ENCODE peak calls at places on chromosomes 4 and X, in ten cellular contexts. One of them, this sample, is unnamed. For H3K9me3, the result is how much of the 10 kb centered on the place peaks cover.

GRCh38 chr4:119626943-119627266 is 1.7 kb downstream of the PDE5A start:
- DNase-seq in kidney: no peak
- DNase-seq in naive thymus-derived CD4-positive, alpha-beta T cell: no peak
- DNase-seq in CD8-positive, alpha-beta T cell: no peak
- DNase-seq in DND-41: no peak
- DNase-seq in left ventricle myocardium inferior: no peak
- DNase-seq in Peyer's patch: no peak
- DNase-seq in ovary: no peak
- DNase-seq in heart left ventricle: no peak
- DNase-seq in H1: no peak
- DNase-seq in this sample: no peak

GRCh38 chr4:163476761-163477438 is 3.3 kb upstream of the TKTL2 start:
- DNase-seq in CD8-positive, alpha-beta T cell: no peak
- DNase-seq in ovary: no peak
- DNase-seq in naive thymus-derived CD4-positive, alpha-beta T cell: no peak
- DNase-seq in Peyer's patch: no peak
- DNase-seq in H1: no peak
- DNase-seq in left ventricle myocardium inferior: no peak
- DNase-seq in kidney: no peak
- DNase-seq in heart left ventricle: no peak
- DNase-seq in DND-41: no peak
- DNase-seq in this sample: no peak

GRCh38 chrX:3713225-3713936 is at the start of gene PRKX:
- DNase-seq in naive thymus-derived CD4-positive, alpha-beta T cell: peak
- DNase-seq in left ventricle myocardium inferior: peak
- DNase-seq in H1: peak
- DNase-seq in CD8-positive, alpha-beta T cell: peak
- DNase-seq in ovary: peak
- DNase-seq in kidney: peak
- DNase-seq in heart left ventricle: peak
- DNase-seq in Peyer's patch: peak
- DNase-seq in DND-41: peak
- DNase-seq in this sample: peak

GRCh38 chr4:28690890-28691289 is 1830.2 kb downstream of the STIM2 start:
- DNase-seq in Peyer's patch: no peak
- DNase-seq in naive thymus-derived CD4-positive, alpha-beta T cell: no peak
- DNase-seq in H1: no peak
- DNase-seq in CD8-positive, alpha-beta T cell: no peak
- DNase-seq in kidney: no peak
- DNase-seq in DND-41: no peak
- DNase-seq in left ventricle myocardium inferior: no peak
- DNase-seq in ovary: no peak
- DNase-seq in heart left ventricle: no peak
- DNase-seq in this sample: no peak

GRCh38 chr4:111269439-111269838 is 646.6 kb upstream of the PITX2 start:
- DNase-seq in DND-41: no peak
- DNase-seq in naive thymus-derived CD4-positive, alpha-beta T cell: no peak
- DNase-seq in heart left ventricle: no peak
- DNase-seq in ovary: no peak
- DNase-seq in H1: no peak
- DNase-seq in left ventricle myocardium inferior: no peak
- DNase-seq in Peyer's patch: no peak
- DNase-seq in kidney: no peak
- DNase-seq in CD8-positive, alpha-beta T cell: no peak
- DNase-seq in this sample: no peak

GRCh38 chr4:156584100-156584499 is 387.5 kb downstream of the PDGFC start:
- DNase-seq in kidney: no peak
- DNase-seq in H1: no peak
- DNase-seq in Peyer's patch: no peak
- DNase-seq in DND-41: no peak
- DNase-seq in naive thymus-derived CD4-positive, alpha-beta T cell: no peak
- DNase-seq in ovary: no peak
- DNase-seq in CD8-positive, alpha-beta T cell: no peak
- DNase-seq in heart left ventricle: no peak
- DNase-seq in left ventricle myocardium inferior: no peak
- DNase-seq in this sample: no peak

GRCh38 chr4:172762902-172763301 is 405.7 kb upstream of the GALNT7 start:
- DNase-seq in left ventricle myocardium inferior: no peak
- DNase-seq in CD8-positive, alpha-beta T cell: no peak
- DNase-seq in ovary: no peak
- DNase-seq in naive thymus-derived CD4-positive, alpha-beta T cell: no peak
- DNase-seq in H1: no peak
- DNase-seq in Peyer's patch: no peak
- DNase-seq in heart left ventricle: no peak
- DNase-seq in kidney: no peak
- DNase-seq in DND-41: no peak
- DNase-seq in this sample: no peak

GRCh38 chr4:10565166-10565780 is 108.0 kb upstream of the ZNF518B start:
- DNase-seq in DND-41: no peak
- DNase-seq in left ventricle myocardium inferior: no peak
- DNase-seq in CD8-positive, alpha-beta T cell: no peak
- DNase-seq in H1: no peak
- DNase-seq in heart left ventricle: no peak
- DNase-seq in naive thymus-derived CD4-positive, alpha-beta T cell: no peak
- DNase-seq in kidney: no peak
- DNase-seq in ovary: no peak
- DNase-seq in Peyer's patch: no peak
- DNase-seq in this sample: no peak

GRCh38 chrX:39470588-39471155 is 627.1 kb downstream of the BCOR start:
- DNase-seq in Peyer's patch: no peak
- DNase-seq in ovary: peak
- DNase-seq in heart left ventricle: peak
- DNase-seq in kidney: no peak
- DNase-seq in CD8-positive, alpha-beta T cell: no peak
- DNase-seq in left ventricle myocardium inferior: no peak
- DNase-seq in H1: no peak
- DNase-seq in DND-41: no peak
- DNase-seq in naive thymus-derived CD4-positive, alpha-beta T cell: no peak
- DNase-seq in this sample: no peak

GRCh38 chr4:26076000-26076587 is 162.1 kb downstream of the SMIM20 start:
- DNase-seq in H1: no peak
- DNase-seq in heart left ventricle: no peak
- DNase-seq in naive thymus-derived CD4-positive, alpha-beta T cell: no peak
- DNase-seq in CD8-positive, alpha-beta T cell: no peak
- DNase-seq in Peyer's patch: no peak
- DNase-seq in DND-41: no peak
- DNase-seq in left ventricle myocardium inferior: no peak
- DNase-seq in ovary: no peak
- DNase-seq in kidney: no peak
- DNase-seq in this sample: no peak

GRCh38 chr4:33649015-33649414 is 2595.3 kb downstream of the ARAP2 start:
- DNase-seq in naive thymus-derived CD4-positive, alpha-beta T cell: no peak
- DNase-seq in Peyer's patch: no peak
- DNase-seq in left ventricle myocardium inferior: no peak
- DNase-seq in DND-41: no peak
- DNase-seq in kidney: no peak
- DNase-seq in heart left ventricle: no peak
- DNase-seq in H1: no peak
- DNase-seq in CD8-positive, alpha-beta T cell: no peak
- DNase-seq in ovary: no peak
- DNase-seq in this sample: no peak

GRCh38 chrX:10769165-10769564 is 148.8 kb upstream of the MID1 start:
- DNase-seq in heart left ventricle: no peak
- DNase-seq in kidney: no peak
- DNase-seq in CD8-positive, alpha-beta T cell: no peak
- DNase-seq in naive thymus-derived CD4-positive, alpha-beta T cell: no peak
- DNase-seq in DND-41: no peak
- DNase-seq in ovary: no peak
- DNase-seq in H1: no peak
- DNase-seq in left ventricle myocardium inferior: no peak
- DNase-seq in Peyer's patch: no peak
- DNase-seq in this sample: no peak

GRCh38 chr4:56804551-56804950 is 16.9 kb downstream of the SPINK2 start:
- DNase-seq in CD8-positive, alpha-beta T cell: no peak
- DNase-seq in kidney: no peak
- DNase-seq in H1: no peak
- DNase-seq in DND-41: no peak
- DNase-seq in ovary: no peak
- DNase-seq in heart left ventricle: no peak
- DNase-seq in naive thymus-derived CD4-positive, alpha-beta T cell: no peak
- DNase-seq in left ventricle myocardium inferior: no peak
- DNase-seq in Peyer's patch: no peak
- DNase-seq in this sample: no peak
- H3K4me3 ChIP-seq in CD8-positive, alpha-beta T cell: no peak
- H3K4me3 ChIP-seq in kidney: no peak
- H3K4me3 ChIP-seq in H1: no peak
- H3K4me3 ChIP-seq in DND-41: no peak
- H3K4me3 ChIP-seq in ovary: no peak
- H3K4me3 ChIP-seq in heart left ventricle: no peak
- H3K4me3 ChIP-seq in naive thymus-derived CD4-positive, alpha-beta T cell: no peak
- H3K4me3 ChIP-seq in left ventricle myocardium inferior: no peak
- H3K4me3 ChIP-seq in Peyer's patch: no peak
- H3K4me3 ChIP-seq in this sample: no peak

DNA sequence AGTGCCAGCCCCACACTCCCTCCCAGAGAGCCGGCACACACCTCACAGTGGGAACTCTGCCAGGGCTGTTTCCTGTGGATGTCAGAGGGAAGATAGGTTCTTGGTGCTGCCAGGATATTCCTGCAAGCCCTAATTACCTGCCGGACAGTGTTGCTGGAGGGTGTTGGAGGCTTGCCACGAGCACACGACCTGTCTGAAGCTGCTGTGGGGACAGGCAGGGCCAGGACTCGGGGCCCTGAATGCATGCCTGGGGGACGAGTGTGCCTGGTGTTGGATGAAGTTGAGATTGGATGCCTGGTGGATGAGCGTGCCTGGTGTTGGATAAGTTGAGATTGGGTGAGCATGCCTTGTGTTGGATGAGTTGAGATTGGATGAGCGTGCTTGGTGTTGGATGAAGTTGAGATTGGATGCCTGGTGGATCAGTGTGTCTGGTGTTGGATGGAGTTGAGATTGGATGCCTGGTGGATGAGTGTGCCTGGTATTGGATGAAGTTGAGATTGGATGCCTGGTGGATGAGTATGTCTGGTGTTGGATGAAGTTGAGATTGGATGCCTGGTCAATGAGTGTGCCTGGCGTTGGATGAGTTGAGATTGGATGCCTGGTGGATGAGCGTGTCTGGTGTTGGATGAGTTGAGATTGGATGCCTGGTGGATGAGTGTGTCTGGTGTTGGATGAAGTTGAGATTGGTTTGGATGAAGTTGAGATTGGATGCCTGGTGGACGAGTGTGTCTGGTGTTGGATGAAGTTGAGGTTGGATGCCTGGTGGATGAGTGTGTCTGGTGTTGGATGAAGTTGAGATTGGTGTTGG is 23.2 kb upstream of the UVSSA start:
- DNase-seq in DND-41: no peak
- DNase-seq in kidney: peak
- DNase-seq in left ventricle myocardium inferior: no peak
- DNase-seq in H1: no peak
- DNase-seq in naive thymus-derived CD4-positive, alpha-beta T cell: no peak
- DNase-seq in heart left ventricle: no peak
- DNase-seq in CD8-positive, alpha-beta T cell: no peak
- DNase-seq in Peyer's patch: no peak
- DNase-seq in ovary: no peak
- DNase-seq in this sample: no peak
- H3K27ac ChIP-seq in DND-41: no peak
- H3K27ac ChIP-seq in kidney: no peak
- H3K27ac ChIP-seq in left ventricle myocardium inferior: no peak
- H3K27ac ChIP-seq in H1: no peak
- H3K27ac ChIP-seq in naive thymus-derived CD4-positive, alpha-beta T cell: no peak
- H3K27ac ChIP-seq in heart left ventricle: no peak
- H3K27ac ChIP-seq in CD8-positive, alpha-beta T cell: no peak
- H3K27ac ChIP-seq in Peyer's patch: no peak
- H3K27ac ChIP-seq in ovary: no peak
- H3K27ac ChIP-seq in this sample: no peak

DNA sequence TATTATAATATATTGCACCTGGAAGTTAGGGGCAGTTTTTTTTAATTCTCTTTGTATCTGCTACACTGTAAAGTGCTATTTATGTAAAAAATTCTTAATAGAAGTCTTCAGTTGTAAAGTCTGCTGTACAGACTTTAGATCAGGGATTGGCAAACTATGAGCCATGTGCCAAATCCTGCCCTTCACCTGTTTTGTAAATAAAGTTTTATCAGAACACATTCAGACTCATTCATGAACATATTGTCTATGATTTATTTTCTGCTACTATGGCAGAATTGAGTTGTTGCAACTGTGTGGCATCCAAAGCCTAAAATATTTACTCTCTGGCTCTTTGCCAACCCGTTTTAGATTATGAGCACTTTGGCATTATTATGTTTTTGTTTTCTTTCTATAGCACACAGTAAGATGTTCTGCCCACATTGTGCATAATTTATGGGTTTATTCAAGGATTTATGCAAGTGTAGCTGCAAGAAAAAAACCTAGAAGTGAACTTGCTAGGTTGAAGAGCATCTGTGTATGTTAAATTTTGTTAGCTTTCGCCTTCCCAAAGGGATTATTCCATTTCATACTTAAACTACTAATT is 56.9 kb downstream of the CLCN3 start:
- DNase-seq in H1: no peak
- DNase-seq in heart left ventricle: no peak
- DNase-seq in CD8-positive, alpha-beta T cell: no peak
- DNase-seq in left ventricle myocardium inferior: no peak
- DNase-seq in ovary: no peak
- DNase-seq in Peyer's patch: no peak
- DNase-seq in kidney: no peak
- DNase-seq in naive thymus-derived CD4-positive, alpha-beta T cell: no peak
- DNase-seq in DND-41: no peak
- DNase-seq in this sample: no peak
- H3K9me3 ChIP-seq in H1: under half
- H3K9me3 ChIP-seq in heart left ventricle: under half
- H3K9me3 ChIP-seq in CD8-positive, alpha-beta T cell: under half
- H3K9me3 ChIP-seq in left ventricle myocardium inferior: under half
- H3K9me3 ChIP-seq in ovary: under half
- H3K9me3 ChIP-seq in Peyer's patch: under half
- H3K9me3 ChIP-seq in kidney: under half
- H3K9me3 ChIP-seq in naive thymus-derived CD4-positive, alpha-beta T cell: under half
- H3K9me3 ChIP-seq in DND-41: under half
- H3K9me3 ChIP-seq in this sample: under half

GRCh38 chrX:55489315-55490009 is at the start of gene USP51:
- DNase-seq in heart left ventricle: peak
- DNase-seq in H1: peak
- DNase-seq in CD8-positive, alpha-beta T cell: peak
- DNase-seq in left ventricle myocardium inferior: peak
- DNase-seq in kidney: peak
- DNase-seq in ovary: peak
- DNase-seq in DND-41: peak
- DNase-seq in Peyer's patch: peak
- DNase-seq in naive thymus-derived CD4-positive, alpha-beta T cell: no peak
- DNase-seq in this sample: peak

GRCh38 chrX:55490974-55491373 is 1.3 kb upstream of the USP51 start:
- DNase-seq in H1: no peak
- DNase-seq in DND-41: peak
- DNase-seq in heart left ventricle: no peak
- DNase-seq in naive thymus-derived CD4-positive, alpha-beta T cell: no peak
- DNase-seq in CD8-positive, alpha-beta T cell: no peak
- DNase-seq in left ventricle myocardium inferior: no peak
- DNase-seq in kidney: no peak
- DNase-seq in ovary: no peak
- DNase-seq in Peyer's patch: no peak
- DNase-seq in this sample: no peak

GRCh38 chrX:55488559-55489314 is 911 bp downstream of the USP51 start:
- DNase-seq in ovary: peak
- DNase-seq in Peyer's patch: peak
- DNase-seq in heart left ventricle: peak
- DNase-seq in H1: peak
- DNase-seq in CD8-positive, alpha-beta T cell: peak
- DNase-seq in DND-41: peak
- DNase-seq in left ventricle myocardium inferior: peak
- DNase-seq in kidney: peak
- DNase-seq in naive thymus-derived CD4-positive, alpha-beta T cell: peak
- DNase-seq in this sample: peak

GRCh38 chrX:55488268-55488558 is 1.4 kb downstream of the USP51 start:
- DNase-seq in heart left ventricle: no peak
- DNase-seq in ovary: no peak
- DNase-seq in kidney: no peak
- DNase-seq in CD8-positive, alpha-beta T cell: no peak
- DNase-seq in Peyer's patch: no peak
- DNase-seq in left ventricle myocardium inferior: no peak
- DNase-seq in H1: no peak
- DNase-seq in naive thymus-derived CD4-positive, alpha-beta T cell: peak
- DNase-seq in DND-41: no peak
- DNase-seq in this sample: no peak

GRCh38 chrX:55490121-55490520 is 473 bp upstream of the USP51 start:
- DNase-seq in Peyer's patch: no peak
- DNase-seq in CD8-positive, alpha-beta T cell: no peak
- DNase-seq in left ventricle myocardium inferior: no peak
- DNase-seq in H1: no peak
- DNase-seq in heart left ventricle: no peak
- DNase-seq in kidney: no peak
- DNase-seq in DND-41: no peak
- DNase-seq in ovary: no peak
- DNase-seq in naive thymus-derived CD4-positive, alpha-beta T cell: no peak
- DNase-seq in this sample: no peak
- H3K4me3 ChIP-seq in Peyer's patch: peak
- H3K4me3 ChIP-seq in CD8-positive, alpha-beta T cell: peak
- H3K4me3 ChIP-seq in left ventricle myocardium inferior: peak
- H3K4me3 ChIP-seq in H1: peak
- H3K4me3 ChIP-seq in heart left ventricle: peak
- H3K4me3 ChIP-seq in kidney: no peak
- H3K4me3 ChIP-seq in DND-41: peak
- H3K4me3 ChIP-seq in ovary: peak
- H3K4me3 ChIP-seq in naive thymus-derived CD4-positive, alpha-beta T cell: peak
- H3K4me3 ChIP-seq in this sample: peak

This sample was measured in pancreas.